ENCODE peak calls at places on chromosomes 4 and X, in six cellular contexts. One of them, this sample, is unnamed.

GRCh38 chr4:113328514-113328913 is 279.1 kb downstream of the ANK2 start:
- DNase-seq in astrocyte of the spinal cord: no peak
- DNase-seq in PC-3: peak; percentile 26
- DNase-seq in left ventricle myocardium inferior: no peak
- DNase-seq in cardiac muscle cell: no peak
- DNase-seq in lung: no peak
- DNase-seq in this sample: no peak

GRCh38 chr4:113446019-113446418 is 315.5 kb downstream of the CAMK2D start:
- DNase-seq in astrocyte of the spinal cord: peak; percentile 81
- DNase-seq in PC-3: peak; percentile 92
- DNase-seq in left ventricle myocardium inferior: no peak
- DNase-seq in cardiac muscle cell: no peak
- DNase-seq in lung: no peak
- DNase-seq in this sample: no peak

GRCh38 chr4:177408023-177408422 is 34.2 kb downstream of the AGA start:
- DNase-seq in astrocyte of the spinal cord: no peak
- DNase-seq in PC-3: no peak
- DNase-seq in left ventricle myocardium inferior: no peak
- DNase-seq in cardiac muscle cell: no peak
- DNase-seq in lung: no peak
- DNase-seq in this sample: no peak

GRCh38 chr4:2426069-2426397 is 7.3 kb downstream of the CFAP99 start:
- DNase-seq in astrocyte of the spinal cord: no peak
- DNase-seq in PC-3: no peak
- DNase-seq in left ventricle myocardium inferior: no peak
- DNase-seq in cardiac muscle cell: no peak
- DNase-seq in lung: no peak
- DNase-seq in this sample: no peak

GRCh38 chr4:176236909-176237308 is 32.1 kb downstream of the ASB5 start:
- DNase-seq in astrocyte of the spinal cord: no peak
- DNase-seq in PC-3: peak; percentile 55
- DNase-seq in left ventricle myocardium inferior: no peak
- DNase-seq in cardiac muscle cell: no peak
- DNase-seq in lung: no peak
- DNase-seq in this sample: no peak

GRCh38 chr4:129144755-129145206 is 48.8 kb downstream of the C4orf33 start:
- DNase-seq in astrocyte of the spinal cord: no peak
- DNase-seq in PC-3: no peak
- DNase-seq in left ventricle myocardium inferior: no peak
- DNase-seq in cardiac muscle cell: no peak
- DNase-seq in lung: no peak
- DNase-seq in this sample: no peak

GRCh38 chr4:164876680-164877324 is at the start of gene APELA:
- DNase-seq in astrocyte of the spinal cord: no peak
- DNase-seq in PC-3: peak; percentile 6
- DNase-seq in left ventricle myocardium inferior: no peak
- DNase-seq in cardiac muscle cell: peak; percentile 77
- DNase-seq in lung: no peak
- DNase-seq in this sample: no peak

GRCh38 chrX:20857746-20858145 is 516.5 kb upstream of the CNKSR2 start:
- DNase-seq in astrocyte of the spinal cord: no peak
- DNase-seq in PC-3: peak; percentile 52
- DNase-seq in left ventricle myocardium inferior: no peak
- DNase-seq in cardiac muscle cell: no peak
- DNase-seq in lung: no peak
- DNase-seq in this sample: no peak

GRCh38 chr4:65393078-65393477 is 277.2 kb downstream of the EPHA5 start:
- DNase-seq in astrocyte of the spinal cord: no peak
- DNase-seq in PC-3: no peak
- DNase-seq in left ventricle myocardium inferior: no peak
- DNase-seq in cardiac muscle cell: no peak
- DNase-seq in lung: no peak
- DNase-seq in this sample: no peak

GRCh38 chr4:148447672-148448071 is 5.5 kb upstream of the NR3C2 start:
- DNase-seq in astrocyte of the spinal cord: no peak
- DNase-seq in PC-3: peak; percentile 26
- DNase-seq in left ventricle myocardium inferior: no peak
- DNase-seq in cardiac muscle cell: no peak
- DNase-seq in lung: no peak
- DNase-seq in this sample: no peak

GRCh38 chrX:1946974-1947373 is 332.1 kb downstream of the ASMT start:
- DNase-seq in astrocyte of the spinal cord: no peak
- DNase-seq in PC-3: no peak
- DNase-seq in left ventricle myocardium inferior: no peak
- DNase-seq in cardiac muscle cell: no peak
- DNase-seq in lung: no peak
- DNase-seq in this sample: no peak

GRCh38 chr4:32488690-32489089 is 1768.5 kb downstream of the PCDH7 start:
- DNase-seq in astrocyte of the spinal cord: peak; percentile 4
- DNase-seq in PC-3: peak; percentile 77
- DNase-seq in left ventricle myocardium inferior: no peak
- DNase-seq in cardiac muscle cell: no peak
- DNase-seq in lung: no peak
- DNase-seq in this sample: no peak

GRCh38 chr4:154123897-154124296 is 335.0 kb upstream of the SFRP2 start:
- DNase-seq in astrocyte of the spinal cord: no peak
- DNase-seq in PC-3: no peak
- DNase-seq in left ventricle myocardium inferior: no peak
- DNase-seq in cardiac muscle cell: no peak
- DNase-seq in lung: no peak
- DNase-seq in this sample: no peak
- H3K4me3 ChIP-seq in astrocyte of the spinal cord: no peak overlapping the region
- H3K4me3 ChIP-seq in PC-3: no peak overlapping the region
- H3K4me3 ChIP-seq in left ventricle myocardium inferior: no peak overlapping the region
- H3K4me3 ChIP-seq in cardiac muscle cell: no peak overlapping the region
- H3K4me3 ChIP-seq in lung: no peak overlapping the region
- H3K4me3 ChIP-seq in this sample: no peak overlapping the region

GRCh38 chr4:91228659-91229058 is 1075.1 kb upstream of the GRID2 start:
- DNase-seq in astrocyte of the spinal cord: no peak
- DNase-seq in PC-3: peak; percentile 34
- DNase-seq in left ventricle myocardium inferior: no peak
- DNase-seq in cardiac muscle cell: no peak
- DNase-seq in lung: no peak
- DNase-seq in this sample: no peak

GRCh38 chr4:91233164-91233563 is 1070.6 kb upstream of the GRID2 start:
- DNase-seq in astrocyte of the spinal cord: no peak
- DNase-seq in PC-3: no peak
- DNase-seq in left ventricle myocardium inferior: no peak
- DNase-seq in cardiac muscle cell: no peak
- DNase-seq in lung: no peak
- DNase-seq in this sample: no peak
- H3K4me3 ChIP-seq in astrocyte of the spinal cord: no peak overlapping the region
- H3K4me3 ChIP-seq in PC-3: no peak overlapping the region
- H3K4me3 ChIP-seq in left ventricle myocardium inferior: no peak overlapping the region
- H3K4me3 ChIP-seq in cardiac muscle cell: no peak overlapping the region
- H3K4me3 ChIP-seq in lung: no peak overlapping the region
- H3K4me3 ChIP-seq in this sample: no peak overlapping the region

GRCh38 chr4:99868126-99868596 is 26.1 kb downstream of the LAMTOR3 start:
- DNase-seq in astrocyte of the spinal cord: peak; percentile 53
- DNase-seq in PC-3: no peak
- DNase-seq in left ventricle myocardium inferior: no peak
- DNase-seq in cardiac muscle cell: peak; percentile 3
- DNase-seq in lung: no peak
- DNase-seq in this sample: peak; percentile 22
- H3K4me3 ChIP-seq in astrocyte of the spinal cord: no peak overlapping the region
- H3K4me3 ChIP-seq in PC-3: no peak overlapping the region
- H3K4me3 ChIP-seq in left ventricle myocardium inferior: no peak overlapping the region
- H3K4me3 ChIP-seq in cardiac muscle cell: no peak overlapping the region
- H3K4me3 ChIP-seq in lung: no peak overlapping the region
- H3K4me3 ChIP-seq in this sample: no peak overlapping the region

GRCh38 chrX:44954562-44954961 is 81.6 kb downstream of the KDM6A start:
- DNase-seq in astrocyte of the spinal cord: no peak
- DNase-seq in PC-3: peak; percentile 14
- DNase-seq in left ventricle myocardium inferior: no peak
- DNase-seq in cardiac muscle cell: no peak
- DNase-seq in lung: no peak
- DNase-seq in this sample: no peak
- H3K4me3 ChIP-seq in astrocyte of the spinal cord: no peak overlapping the region
- H3K4me3 ChIP-seq in PC-3: no peak overlapping the region
- H3K4me3 ChIP-seq in left ventricle myocardium inferior: no peak overlapping the region
- H3K4me3 ChIP-seq in cardiac muscle cell: peak overlapping the region; percentile 51
- H3K4me3 ChIP-seq in lung: no peak overlapping the region
- H3K4me3 ChIP-seq in this sample: no peak overlapping the region

DNA sequence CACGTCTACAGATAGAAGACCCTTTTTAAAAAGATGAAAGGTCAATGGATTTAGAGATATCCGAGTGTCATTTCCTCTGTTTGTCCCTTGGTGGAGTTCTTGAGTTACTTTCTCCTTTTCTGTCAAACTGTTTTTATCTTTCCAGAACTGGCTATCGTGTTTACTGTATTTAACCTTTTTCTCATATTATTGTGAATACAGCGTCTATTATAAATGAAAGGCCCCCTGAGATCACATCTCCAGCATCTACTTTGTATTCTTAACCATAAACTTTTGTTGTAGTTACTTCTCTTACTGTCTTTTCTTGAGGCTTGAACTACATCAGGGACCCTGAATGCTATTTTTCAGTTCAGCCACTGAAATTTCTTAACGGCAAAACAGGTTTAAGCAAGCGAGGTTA is 4.0 kb upstream of the PCDH7 start:
- DNase-seq in astrocyte of the spinal cord: peak; percentile 57
- DNase-seq in PC-3: peak; percentile 51
- DNase-seq in left ventricle myocardium inferior: no peak
- DNase-seq in cardiac muscle cell: peak; percentile 60
- DNase-seq in lung: no peak
- DNase-seq in this sample: no peak
- H3K4me3 ChIP-seq in astrocyte of the spinal cord: peak overlapping the region; percentile 54
- H3K4me3 ChIP-seq in PC-3: peak overlapping the region; percentile 71
- H3K4me3 ChIP-seq in left ventricle myocardium inferior: peak overlapping the region; percentile 77
- H3K4me3 ChIP-seq in cardiac muscle cell: peak overlapping the region; percentile 92
- H3K4me3 ChIP-seq in lung: no peak overlapping the region
- H3K4me3 ChIP-seq in this sample: peak overlapping the region; percentile 45

GRCh38 chr4:180560896-180561295 is 1682.3 kb upstream of the TENM3 start:
- DNase-seq in astrocyte of the spinal cord: peak; percentile 61
- DNase-seq in PC-3: peak; percentile 23
- DNase-seq in left ventricle myocardium inferior: no peak
- DNase-seq in cardiac muscle cell: no peak
- DNase-seq in lung: no peak
- DNase-seq in this sample: no peak

GRCh38 chr4:180567080-180567479 is 1676.1 kb upstream of the TENM3 start:
- DNase-seq in astrocyte of the spinal cord: no peak
- DNase-seq in PC-3: no peak
- DNase-seq in left ventricle myocardium inferior: no peak
- DNase-seq in cardiac muscle cell: no peak
- DNase-seq in lung: no peak
- DNase-seq in this sample: no peak

GRCh38 chr4:180563977-180564376 is 1679.2 kb upstream of the TENM3 start:
- DNase-seq in astrocyte of the spinal cord: no peak
- DNase-seq in PC-3: no peak
- DNase-seq in left ventricle myocardium inferior: no peak
- DNase-seq in cardiac muscle cell: no peak
- DNase-seq in lung: no peak
- DNase-seq in this sample: no peak

GRCh38 chr4:180566492-180566891 is 1676.7 kb upstream of the TENM3 start:
- DNase-seq in astrocyte of the spinal cord: no peak
- DNase-seq in PC-3: no peak
- DNase-seq in left ventricle myocardium inferior: no peak
- DNase-seq in cardiac muscle cell: no peak
- DNase-seq in lung: no peak
- DNase-seq in this sample: no peak

GRCh38 chr4:180565856-180566431 is 1677.3 kb upstream of the TENM3 start:
- DNase-seq in astrocyte of the spinal cord: no peak
- DNase-seq in PC-3: no peak
- DNase-seq in left ventricle myocardium inferior: no peak
- DNase-seq in cardiac muscle cell: no peak
- DNase-seq in lung: no peak
- DNase-seq in this sample: no peak
- H3K4me3 ChIP-seq in astrocyte of the spinal cord: no peak overlapping the region
- H3K4me3 ChIP-seq in PC-3: no peak overlapping the region
- H3K4me3 ChIP-seq in left ventricle myocardium inferior: no peak overlapping the region
- H3K4me3 ChIP-seq in cardiac muscle cell: no peak overlapping the region
- H3K4me3 ChIP-seq in lung: no peak overlapping the region
- H3K4me3 ChIP-seq in this sample: no peak overlapping the region

DNA sequence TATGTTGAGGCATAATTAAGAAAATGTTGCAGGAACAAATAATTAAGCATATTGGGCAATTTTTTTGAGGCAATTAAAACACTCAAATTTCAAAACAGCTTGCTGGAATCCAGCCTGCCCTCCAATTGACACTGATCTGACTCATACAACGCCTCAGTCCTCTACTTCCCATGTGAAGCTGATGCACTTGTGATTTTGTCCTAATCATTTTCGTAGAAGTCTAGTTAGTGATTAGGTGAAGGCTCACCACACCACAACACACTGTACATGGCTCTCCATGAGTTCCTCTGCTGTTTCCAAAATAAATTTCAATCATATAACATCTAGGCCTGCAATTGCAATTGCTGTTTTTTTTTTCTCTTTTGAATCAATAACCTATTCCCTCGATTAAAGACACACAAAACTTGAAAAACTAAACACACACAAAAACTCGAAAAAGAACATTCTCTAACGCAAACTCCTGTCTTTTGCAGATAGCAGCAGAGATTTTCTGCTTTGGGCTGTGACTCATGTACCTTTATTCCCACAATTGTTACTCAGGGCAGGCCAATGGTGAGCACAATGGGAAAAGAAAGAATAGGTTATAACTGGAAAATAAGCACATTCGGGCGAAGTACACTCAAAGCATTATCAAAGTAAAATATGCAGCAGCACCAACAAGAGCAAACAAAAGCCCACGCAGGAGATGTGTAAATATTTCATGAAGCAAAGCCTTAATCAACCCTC is 1.7 kb downstream of the GPRIN3 start:
- DNase-seq in astrocyte of the spinal cord: peak; percentile 11
- DNase-seq in PC-3: no peak
- DNase-seq in left ventricle myocardium inferior: no peak
- DNase-seq in cardiac muscle cell: no peak
- DNase-seq in lung: no peak
- DNase-seq in this sample: no peak
- H3K4me3 ChIP-seq in astrocyte of the spinal cord: no peak overlapping the region
- H3K4me3 ChIP-seq in PC-3: no peak overlapping the region
- H3K4me3 ChIP-seq in left ventricle myocardium inferior: peak overlapping the region; percentile 86
- H3K4me3 ChIP-seq in cardiac muscle cell: peak overlapping the region; percentile 94
- H3K4me3 ChIP-seq in lung: no peak overlapping the region
- H3K4me3 ChIP-seq in this sample: peak overlapping the region; percentile 4

GRCh38 chr4:93648258-93648657 is 180.3 kb upstream of the ATOH1 start:
- DNase-seq in astrocyte of the spinal cord: no peak
- DNase-seq in PC-3: no peak
- DNase-seq in left ventricle myocardium inferior: no peak
- DNase-seq in cardiac muscle cell: no peak
- DNase-seq in lung: no peak
- DNase-seq in this sample: no peak

GRCh38 chr4:93646225-93646930 is 182.2 kb upstream of the ATOH1 start:
- DNase-seq in astrocyte of the spinal cord: no peak
- DNase-seq in PC-3: peak; percentile 65
- DNase-seq in left ventricle myocardium inferior: no peak
- DNase-seq in cardiac muscle cell: no peak
- DNase-seq in lung: no peak
- DNase-seq in this sample: no peak

GRCh38 chr4:93649828-93650227 is 178.7 kb upstream of the ATOH1 start:
- DNase-seq in astrocyte of the spinal cord: no peak
- DNase-seq in PC-3: no peak
- DNase-seq in left ventricle myocardium inferior: no peak
- DNase-seq in cardiac muscle cell: no peak
- DNase-seq in lung: no peak
- DNase-seq in this sample: no peak

DNA sequence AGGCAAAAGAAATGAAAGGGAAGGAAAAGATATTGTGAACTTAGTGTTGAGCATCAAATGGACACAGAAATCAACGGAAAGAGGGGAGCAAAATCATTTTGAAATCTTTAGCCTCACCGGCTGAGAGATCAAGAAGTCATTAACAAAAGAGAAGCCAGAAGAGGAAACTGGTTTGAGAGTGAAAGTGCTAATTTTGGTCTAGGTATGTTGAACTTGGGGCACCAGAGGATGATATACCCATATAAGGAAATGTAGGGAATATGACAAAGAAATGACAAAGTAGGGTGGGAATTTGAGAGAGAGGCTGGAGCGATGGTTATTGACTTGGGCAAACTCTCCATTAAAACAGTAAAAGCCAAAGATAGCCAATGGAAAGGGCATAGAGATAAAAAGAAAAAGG is 183.4 kb upstream of the ATOH1 start:
- DNase-seq in astrocyte of the spinal cord: no peak
- DNase-seq in PC-3: no peak
- DNase-seq in left ventricle myocardium inferior: no peak
- DNase-seq in cardiac muscle cell: no peak
- DNase-seq in lung: no peak
- DNase-seq in this sample: no peak
- H3K4me3 ChIP-seq in astrocyte of the spinal cord: no peak overlapping the region
- H3K4me3 ChIP-seq in PC-3: no peak overlapping the region
- H3K4me3 ChIP-seq in left ventricle myocardium inferior: no peak overlapping the region
- H3K4me3 ChIP-seq in cardiac muscle cell: no peak overlapping the region
- H3K4me3 ChIP-seq in lung: no peak overlapping the region
- H3K4me3 ChIP-seq in this sample: no peak overlapping the region